ENCODE peak calls at places on chromosome 7, in five cellular contexts. K is A549, H is IMR-90, A is K562, R is GM12878. S is an unnamed sample.

GRCh38 chr7:111090834-111091233 is at the start of gene LRRN3:
- DNase-seq in H (peak; percentile 61), R (no peak), A (peak; percentile 8), K (no peak), S (peak; percentile 72)

GRCh38 chr7:123633553-123633952 is 22.1 kb upstream of the LMOD2 start:
- DNase-seq in R (no peak), H (peak; percentile 77), K (no peak), A (no peak), S (peak; percentile 27)

GRCh38 chr7:21568762-21569161 is 25.9 kb downstream of the DNAH11 start:
- DNase-seq in A (peak; percentile 9), H (no peak), R (no peak), K (no peak), S (peak; percentile 5)

GRCh38 chr7:155310425-155311114 is 12.9 kb downstream of the INSIG1 start:
- DNase-seq in R (no peak), K (no peak), A (peak; percentile 57), H (no peak), S (no peak)

GRCh38 chr7:106462365-106462859 is 177.6 kb upstream of the NAMPT start:
- DNase-seq in A (peak; percentile 71), H (peak; percentile 52), R (peak; percentile 39), K (no peak), S (peak; percentile 12)

GRCh38 chr7:155374276-155375252 is 76.9 kb downstream of the INSIG1 start:
- DNase-seq in A (no peak), K (no peak), H (no peak), R (no peak), S (peak; percentile 53)

GRCh38 chr7:34031156-34031555 is 125.8 kb downstream of the BMPER start:
- DNase-seq in K (no peak), R (no peak), A (no peak), H (no peak), S (no peak)

GRCh38 chr7:37480642-37481041 is 32.0 kb upstream of the ELMO1 start:
- DNase-seq in H (no peak), K (no peak), R (no peak), A (no peak), S (no peak)

GRCh38 chr7:16114633-16115032 is 306.7 kb downstream of the CRPPA start:
- DNase-seq in R (no peak), A (peak; percentile 58), K (no peak), H (peak; percentile 59), S (no peak)

GRCh38 chr7:48041665-48041995 is 6.3 kb downstream of the C7orf57 start:
- DNase-seq in K (no peak), A (no peak), R (no peak), H (peak; percentile 47), S (no peak)

GRCh38 chr7:105010538-105011523 is 3.2 kb upstream of the KMT2E start:
- DNase-seq in H (peak; percentile 29), K (no peak), A (peak; percentile 55), R (no peak), S (no peak)

GRCh38 chr7:49037348-49038210 is 113.2 kb downstream of the CDC14C start:
- DNase-seq in H (no peak), R (no peak), A (no peak), K (no peak), S (no peak)

GRCh38 chr7:43511029-43511428 is 71.9 kb upstream of the STK17A start:
- DNase-seq in K (no peak), R (no peak), A (peak; percentile 6), H (no peak), S (no peak)

GRCh38 chr7:101239191-101239950 is 1.8 kb upstream of the CLDN15 start:
- DNase-seq in R (no peak), K (no peak), A (no peak), H (no peak), S (peak; percentile 26)

GRCh38 chr7:630539-630938 is 96.0 kb upstream of the DNAAF5 start:
- DNase-seq in A (no peak), H (no peak), R (no peak), K (no peak), S (no peak)

GRCh38 chr7:15963206-15963605 is 276.7 kb upstream of the MEOX2 start:
- DNase-seq in H (no peak), A (no peak), K (no peak), R (no peak), S (no peak)

GRCh38 chr7:111495173-111495572 is 67.1 kb downstream of the IMMP2L start:
- DNase-seq in K (no peak), R (no peak), A (no peak), H (no peak), S (no peak)

GRCh38 chr7:157274991-157275427 is 61.8 kb upstream of the DNAJB6 start:
- DNase-seq in K (no peak), R (no peak), A (no peak), H (peak; percentile 14), S (no peak)

GRCh38 chr7:48964074-48964473 is 39.7 kb downstream of the CDC14C start:
- DNase-seq in K (no peak), R (no peak), A (no peak), H (no peak), S (no peak)

GRCh38 chr7:2513702-2514101 is 5.9 kb upstream of the LFNG start:
- DNase-seq in R (no peak), K (no peak), A (no peak), H (no peak), S (peak; percentile 99)

GRCh38 chr7:73703985-73704639 is 15.4 kb downstream of the STX1A start:
- DNase-seq in A (peak; percentile 86), R (no peak), K (peak; percentile 74), H (peak; percentile 12), S (peak; percentile 89)

GRCh38 chr7:28152594-28152993 is 28.0 kb downstream of the JAZF1 start:
- DNase-seq in K (no peak), A (no peak), H (no peak), R (no peak), S (no peak)

GRCh38 chr7:50858528-50859245 is 76.0 kb upstream of the GRB10 start:
- DNase-seq in R (no peak), H (no peak), A (no peak), K (no peak), S (no peak)

GRCh38 chr7:26667514-26668133 is 196.8 kb downstream of the SKAP2 start:
- DNase-seq in R (peak; percentile 36), H (peak; percentile 90), K (peak; percentile 47), A (peak; percentile 84), S (peak; percentile 71)

GRCh38 chr7:28840515-28841125 is 117.5 kb downstream of the TRIL start:
- DNase-seq in R (no peak), H (no peak), A (no peak), K (peak; percentile 23), S (peak; percentile 50)

GRCh38 chr7:158023157-158023556 is 564.5 kb downstream of the PTPRN2 start:
- DNase-seq in R (no peak), A (no peak), K (no peak), H (no peak), S (no peak)

GRCh38 chr7:14196555-14196954 is 207.1 kb upstream of the ETV1 start:
- DNase-seq in A (no peak), R (no peak), K (no peak), H (peak; percentile 12), S (no peak)

GRCh38 chr7:55019329-55019690 is 493 bp downstream of the EGFR start:
- DNase-seq in H (no peak), K (peak; percentile 43), A (no peak), R (no peak), S (no peak)

GRCh38 chr7:157972914-157973313 is 614.7 kb downstream of the PTPRN2 start:
- DNase-seq in H (no peak), A (no peak), R (no peak), K (no peak), S (no peak)

GRCh38 chr7:70647801-70648491 is 484.0 kb upstream of the GALNT17 start:
- DNase-seq in H (peak; percentile 80), K (no peak), R (peak; percentile 46), A (no peak), S (no peak)

DNA sequence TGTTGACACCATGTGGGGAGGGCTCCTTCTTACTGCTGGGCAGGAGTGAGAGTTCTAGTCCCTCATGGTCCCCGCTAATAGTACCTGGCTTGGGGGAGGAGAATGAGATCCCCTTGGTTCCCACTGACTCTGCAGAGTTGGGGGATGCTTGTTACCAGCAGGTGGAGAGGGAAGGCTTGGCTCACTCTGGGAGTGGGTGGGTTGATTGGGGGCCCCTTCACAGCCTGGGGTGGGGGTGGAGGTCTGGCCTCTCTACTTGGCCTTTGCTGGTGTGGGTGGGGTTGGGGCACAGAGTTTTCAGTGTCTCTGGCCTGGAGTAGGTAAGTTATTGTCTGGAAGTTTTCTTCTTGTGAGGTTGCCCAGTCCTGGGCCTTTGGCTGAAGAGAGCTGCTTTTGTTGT is 31.9 kb downstream of the ADCY1 start:
- DNase-seq in R (no peak), H (no peak), K (no peak), A (no peak), S (no peak)
- TF ChIP-seq RCOR1 in R (no peak), H (no peak), K (no peak), A (no peak), S (no peak)

GRCh38 chr7:133514551-133514950 is 261.7 kb downstream of the EXOC4 start:
- DNase-seq in R (no peak), A (no peak), H (no peak), K (no peak), S (no peak)
- TF ChIP-seq RCOR1 in R (no peak), A (no peak), H (no peak), K (no peak), S (no peak)

GRCh38 chr7:88218428-88218745 is 1.5 kb downstream of the SRI start:
- DNase-seq in A (no peak), H (no peak), R (no peak), K (no peak), S (no peak)
- TF ChIP-seq RCOR1 in A (no peak), H (no peak), R (no peak), K (no peak), S (no peak)

GRCh38 chr7:129147723-129148122 is 3.2 kb downstream of the TSPAN33 start:
- DNase-seq in A (no peak), R (no peak), H (no peak), K (no peak), S (no peak)

GRCh38 chr7:129143724-129144094 is 798 bp upstream of the TSPAN33 start:
- DNase-seq in R (no peak), K (no peak), H (no peak), A (no peak), S (no peak)

GRCh38 chr7:129146237-129146979 is 1.9 kb downstream of the TSPAN33 start:
- DNase-seq in K (no peak), R (peak; percentile 88), A (no peak), H (no peak), S (no peak)

GRCh38 chr7:129144095-129144833 is at the start of gene TSPAN33:
- DNase-seq in H (peak; percentile 55), K (peak; percentile 98), A (peak; percentile 55), R (no peak), S (peak; percentile 99)

DNA sequence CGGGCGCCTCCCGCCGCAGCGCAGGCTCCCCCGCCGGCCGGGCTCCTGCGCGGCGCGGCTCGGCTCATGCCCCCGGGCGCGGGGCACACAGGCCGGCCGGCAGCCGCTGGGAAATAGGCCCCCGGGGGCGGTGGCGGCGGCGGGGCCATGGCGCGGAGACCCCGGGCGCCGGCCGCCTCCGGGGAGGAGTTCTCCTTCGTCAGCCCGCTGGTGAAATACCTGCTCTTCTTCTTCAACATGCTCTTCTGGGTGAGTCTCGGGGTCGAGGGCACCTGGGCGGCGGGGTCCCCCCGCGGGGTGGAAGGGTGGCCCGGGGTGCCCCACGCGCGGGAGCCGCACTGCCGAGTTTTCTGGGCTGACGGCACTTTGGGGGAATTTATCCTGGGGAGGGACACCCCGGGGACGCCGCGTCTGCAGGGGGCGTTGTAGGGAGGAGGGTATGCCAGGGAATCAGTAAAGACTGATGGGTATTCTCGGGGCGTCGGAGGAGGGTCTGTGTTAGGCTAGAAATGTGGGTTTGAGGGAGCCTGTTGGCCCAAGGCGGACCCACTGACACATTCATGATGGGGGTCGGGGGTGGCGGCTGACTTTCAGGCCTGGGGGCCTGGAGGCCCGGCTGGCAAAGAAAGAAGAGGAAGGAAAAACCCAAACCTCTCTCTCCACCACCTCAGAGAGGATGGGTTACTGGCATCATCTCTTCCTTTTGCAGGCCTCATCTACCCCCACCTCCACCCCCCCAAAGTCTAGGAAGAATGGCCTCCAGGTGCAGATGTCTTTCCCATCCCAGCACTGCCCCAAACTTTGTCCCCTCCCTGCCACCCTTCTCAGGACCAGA is 544 bp downstream of the TSPAN33 start:
- DNase-seq in K (no peak), H (no peak), A (no peak), R (no peak), S (no peak)
- TF ChIP-seq RCOR1 in K (no peak), H (no peak), A (no peak), R (no peak), S (no peak)